ENCODE peak calls at places on chromosomes 1 and 21, in seven cellular contexts. O is stimulated activated CD4-positive, alpha-beta T cell treated with anti-CD3 and anti-CD28 coated beads, Interleukin-2, amount 100 ng/mL, for 24 hours; Z is cardiac septum; B is A549; C is cardiac fibroblast; Q is left lung; X is activated CD8-positive, alpha-beta memory T cell treated with anti-CD3 and anti-CD28 coated beads for 48 hours. K is an unnamed sample.

GRCh38 chr1:186079084-186079684 is 295.9 kb downstream of the TPR start:
- DNase-seq in Z (no peak), C (no peak), O (no peak), Q (peak), B (no peak), X (no peak), K (no peak)

GRCh38 chr1:62834400-62834987 is 50.6 kb downstream of the ATG4C start:
- DNase-seq in O (no peak), Z (no peak), Q (no peak), C (no peak), X (no peak), B (no peak), K (no peak)

GRCh38 chr1:194069168-194069830 is 882.9 kb upstream of the B3GALT2 start:
- DNase-seq in C (peak), O (no peak), B (no peak), X (no peak), Z (peak), Q (peak), K (no peak)

GRCh38 chr1:211327341-211327921 is 798 bp downstream of the TRAF5 start:
- DNase-seq in X (no peak), B (peak), Z (no peak), Q (no peak), O (peak), C (peak), K (no peak)

GRCh38 chr1:166730299-166730888 is 108.9 kb upstream of the POGK start:
- DNase-seq in O (no peak), C (peak), B (no peak), Q (no peak), X (no peak), Z (no peak), K (no peak)

GRCh38 chr1:67376381-67376780 is 53.8 kb downstream of the SERBP1 start:
- DNase-seq in X (no peak), B (no peak), Z (no peak), O (no peak), C (no peak), Q (no peak), K (no peak)

GRCh38 chr1:3607703-3608065 is 3.6 kb downstream of the MEGF6 start:
- DNase-seq in Q (no peak), O (no peak), Z (no peak), B (no peak), C (no peak), X (no peak), K (peak)

GRCh38 chr1:227685807-227686206 is 49.3 kb downstream of the JMJD4 start:
- DNase-seq in O (no peak), X (no peak), B (no peak), C (no peak), Z (no peak), Q (no peak), K (no peak)

GRCh38 chr1:59967780-59968179 is 41.2 kb upstream of the CYP2J2 start:
- DNase-seq in C (no peak), Q (no peak), Z (no peak), X (no peak), B (no peak), O (no peak), K (no peak)

GRCh38 chr1:108708726-108709660 is 3.7 kb upstream of the FNDC7 start:
- DNase-seq in O (peak), X (peak), B (peak), Z (no peak), C (peak), Q (no peak), K (no peak)

GRCh38 chr1:241631674-241632073 is 8.5 kb downstream of the CHML start:
- DNase-seq in C (no peak), X (no peak), O (no peak), Z (no peak), B (no peak), Q (no peak), K (no peak)

GRCh38 chr1:159204791-159205141 is at the start of gene ACKR1:
- DNase-seq in Z (no peak), O (no peak), C (no peak), Q (no peak), X (no peak), B (no peak), K (no peak)

GRCh38 chr1:6922096-6922931 is 137.1 kb downstream of the CAMTA1 start:
- DNase-seq in Q (no peak), B (no peak), O (no peak), X (no peak), Z (no peak), C (peak), K (no peak)

GRCh38 chr21:39489380-39489924 is 37.7 kb downstream of the SH3BGR start:
- DNase-seq in Z (no peak), C (no peak), B (no peak), Q (no peak), O (no peak), X (no peak), K (peak)

GRCh38 chr1:32241011-32241763 is 5.8 kb upstream of the FAM167B start:
- DNase-seq in O (peak), B (peak), Q (peak), C (peak), Z (no peak), X (no peak), K (peak)

GRCh38 chr1:95012389-95012788 is 60.4 kb downstream of the ALG14 start:
- DNase-seq in Q (no peak), Z (no peak), B (no peak), O (no peak), X (no peak), C (peak), K (peak)

GRCh38 chr1:32539584-32540571 is 651 bp downstream of the ZBTB8A start:
- DNase-seq in O (peak), B (peak), X (no peak), C (peak), Q (peak), Z (peak), K (peak)

GRCh38 chr1:14987829-14988603 is 165.5 kb upstream of the TMEM51 start:
- DNase-seq in X (no peak), B (no peak), Z (no peak), Q (peak), O (no peak), C (no peak), K (peak)

GRCh38 chr21:45449658-45450502 is 44.9 kb downstream of the COL18A1 start:
- DNase-seq in O (no peak), C (no peak), Q (peak), Z (no peak), B (no peak), X (no peak), K (no peak)

GRCh38 chr1:25620211-25620610 is 3.6 kb downstream of the MAN1C1 start:
- DNase-seq in B (no peak), Z (no peak), C (no peak), O (no peak), X (no peak), Q (no peak), K (no peak)

GRCh38 chr1:231800071-231800470 is 173.5 kb downstream of the DISC1 start:
- DNase-seq in B (no peak), X (no peak), Q (no peak), Z (no peak), C (peak), O (no peak), K (peak)

GRCh38 chr1:224700915-224701531 is 84.9 kb downstream of the CNIH3 start:
- DNase-seq in X (no peak), O (no peak), C (peak), B (peak), Z (no peak), Q (no peak), K (no peak)

GRCh38 chr1:204623894-204624361 is 61.6 kb downstream of the LRRN2 start:
- DNase-seq in X (no peak), O (no peak), C (no peak), B (peak), Q (no peak), Z (no peak), K (peak)

GRCh38 chr1:67429528-67430357 is 459 bp downstream of the SERBP1 start:
- DNase-seq in O (peak), B (no peak), Q (peak), X (peak), Z (peak), C (peak), K (peak)

GRCh38 chr1:37650173-37650572 is 15.5 kb upstream of the RSPO1 start:
- DNase-seq in Z (no peak), Q (no peak), B (no peak), X (no peak), C (no peak), O (no peak), K (no peak)

GRCh38 chr1:212260557-212261342 is 24.5 kb upstream of the PPP2R5A start:
- DNase-seq in Z (no peak), O (no peak), C (peak), B (no peak), Q (no peak), X (no peak), K (no peak)

GRCh38 chr1:74504125-74505065 is 8.0 kb downstream of the LRRC53 start:
- DNase-seq in Z (no peak), B (peak), O (peak), C (peak), Q (no peak), X (no peak), K (peak)

GRCh38 chr21:35924714-35925301 is 135.5 kb downstream of the SETD4 start:
- DNase-seq in C (peak), X (no peak), Z (no peak), O (no peak), Q (no peak), B (no peak), K (no peak)

GRCh38 chr1:233912909-233913308 is 8.4 kb downstream of the SLC35F3 start:
- DNase-seq in Q (no peak), B (no peak), O (no peak), Z (no peak), C (no peak), X (no peak), K (no peak)

GRCh38 chr1:70528591-70529333 is 117.7 kb downstream of the CTH start:
- DNase-seq in Q (no peak), C (peak), B (peak), Z (no peak), X (no peak), O (no peak), K (peak)

GRCh38 chr1:21297975-21298374 is 7.7 kb upstream of the ECE1 start:
- DNase-seq in X (no peak), O (no peak), B (no peak), C (peak), Q (no peak), Z (no peak), K (no peak)

GRCh38 chr1:48049823-48050539 is 52.8 kb upstream of the TRABD2B start:
- DNase-seq in Z (peak), B (no peak), Q (no peak), C (no peak), X (no peak), O (no peak), K (no peak)

K was measured in NCI-H2171 treated with DMSO at 0.1 percent for 48 hours.